ENCODE peak calls at places on chromosomes 11 and 22, in four cellular contexts. One of them, this sample, is unnamed.

GRCh38 chr11:109864834-109865557 is 228.2 kb upstream of the ZC3H12C start:
- DNase-seq in H1: no peak
- DNase-seq in GM12878: no peak
- DNase-seq in HepG2: no peak
- DNase-seq in this sample: no peak

GRCh38 chr22:22684605-22685561 is 40.5 kb downstream of the GGTLC2 start:
- DNase-seq in H1: no peak
- DNase-seq in GM12878: no peak
- DNase-seq in HepG2: no peak
- DNase-seq in this sample: no peak

GRCh38 chr11:88535916-88536547 is 198.5 kb upstream of the CTSC start:
- DNase-seq in H1: no peak
- DNase-seq in GM12878: no peak
- DNase-seq in HepG2: peak; percentile 5
- DNase-seq in this sample: no peak

GRCh38 chr11:67269401-67270255 is 3.4 kb downstream of the GRK2 start:
- DNase-seq in H1: no peak
- DNase-seq in GM12878: no peak
- DNase-seq in HepG2: no peak
- DNase-seq in this sample: no peak

GRCh38 chr11:14713518-14714244 is 70.1 kb downstream of the PDE3B start:
- DNase-seq in H1: no peak
- DNase-seq in GM12878: no peak
- DNase-seq in HepG2: no peak
- DNase-seq in this sample: no peak

GRCh38 chr22:21443057-21443734 is 24.0 kb upstream of the TMEM191C start:
- DNase-seq in H1: no peak
- DNase-seq in GM12878: no peak
- DNase-seq in HepG2: no peak
- DNase-seq in this sample: no peak

GRCh38 chr11:45097721-45098493 is 48.5 kb upstream of the PRDM11 start:
- DNase-seq in H1: no peak
- DNase-seq in GM12878: no peak
- DNase-seq in HepG2: no peak
- DNase-seq in this sample: peak; percentile 6

GRCh38 chr11:78535920-78536319 is 38.7 kb downstream of the NARS2 start:
- DNase-seq in H1: no peak
- DNase-seq in GM12878: no peak
- DNase-seq in HepG2: no peak
- DNase-seq in this sample: no peak

GRCh38 chr11:127493330-127493729 is 492.8 kb upstream of the KIRREL3 start:
- DNase-seq in H1: no peak
- DNase-seq in GM12878: no peak
- DNase-seq in HepG2: no peak
- DNase-seq in this sample: peak; percentile 34

GRCh38 chr11:61418136-61418535 is 11.6 kb downstream of the CPSF7 start:
- DNase-seq in H1: no peak
- DNase-seq in GM12878: no peak
- DNase-seq in HepG2: no peak
- DNase-seq in this sample: no peak

GRCh38 chr11:69915151-69915500 is 95.9 kb upstream of the FGF3 start:
- DNase-seq in H1: no peak
- DNase-seq in GM12878: no peak
- DNase-seq in HepG2: no peak
- DNase-seq in this sample: no peak

GRCh38 chr22:47739216-47739615 is 976.8 kb downstream of the TBC1D22A start:
- DNase-seq in H1: no peak
- DNase-seq in GM12878: no peak
- DNase-seq in HepG2: no peak
- DNase-seq in this sample: no peak

GRCh38 chr11:103483996-103484395 is 374.8 kb downstream of the DYNC2H1 start:
- DNase-seq in H1: no peak
- DNase-seq in GM12878: no peak
- DNase-seq in HepG2: no peak
- DNase-seq in this sample: no peak
- TF ChIP-seq TCF12 in H1: no peak
- TF ChIP-seq TCF12 in GM12878: no peak
- TF ChIP-seq TCF12 in HepG2: no peak
- TF ChIP-seq TCF12 in this sample: no peak

GRCh38 chr22:36856121-36856791 is 4.5 kb upstream of the NCF4 start:
- DNase-seq in H1: peak; percentile 78
- DNase-seq in GM12878: no peak
- DNase-seq in HepG2: peak; percentile 66
- DNase-seq in this sample: peak; percentile 89
- TF ChIP-seq POLR2AphosphoS5 in H1: no peak
- TF ChIP-seq POLR2AphosphoS5 in GM12878: no peak
- TF ChIP-seq POLR2AphosphoS5 in HepG2: no peak
- TF ChIP-seq POLR2AphosphoS5 in this sample: no peak

DNA sequence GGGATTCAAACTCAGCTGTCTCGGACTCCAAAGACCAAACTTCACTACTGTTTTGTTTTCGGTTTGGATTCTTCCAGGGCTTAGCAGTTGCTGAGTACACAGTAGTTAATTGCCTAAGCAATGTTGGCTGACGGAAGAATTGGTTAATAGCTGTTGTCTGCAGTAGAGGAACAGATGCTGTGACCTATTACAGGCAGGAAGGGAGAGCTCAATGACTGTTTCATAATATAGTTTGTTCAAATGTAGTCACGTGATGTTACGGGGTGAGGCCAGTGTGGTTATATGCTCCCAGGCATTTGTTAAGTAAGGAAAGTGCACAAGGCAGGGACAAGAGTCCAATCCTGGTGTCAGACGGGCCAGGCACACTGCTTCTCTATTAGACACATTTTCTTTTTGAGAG is 222.6 kb upstream of the CCDC90B start:
- DNase-seq in H1: no peak
- DNase-seq in GM12878: no peak
- DNase-seq in HepG2: peak; percentile 78
- DNase-seq in this sample: no peak
- TF ChIP-seq TCF12 in H1: no peak
- TF ChIP-seq TCF12 in GM12878: no peak
- TF ChIP-seq TCF12 in HepG2: no peak
- TF ChIP-seq TCF12 in this sample: no peak

GRCh38 chr11:75900848-75901247 is 85.8 kb downstream of the UVRAG start:
- DNase-seq in H1: no peak
- DNase-seq in GM12878: no peak
- DNase-seq in HepG2: no peak
- DNase-seq in this sample: no peak
- TF ChIP-seq POLR2AphosphoS5 in H1: no peak
- TF ChIP-seq POLR2AphosphoS5 in GM12878: no peak
- TF ChIP-seq POLR2AphosphoS5 in HepG2: no peak
- TF ChIP-seq POLR2AphosphoS5 in this sample: no peak

DNA sequence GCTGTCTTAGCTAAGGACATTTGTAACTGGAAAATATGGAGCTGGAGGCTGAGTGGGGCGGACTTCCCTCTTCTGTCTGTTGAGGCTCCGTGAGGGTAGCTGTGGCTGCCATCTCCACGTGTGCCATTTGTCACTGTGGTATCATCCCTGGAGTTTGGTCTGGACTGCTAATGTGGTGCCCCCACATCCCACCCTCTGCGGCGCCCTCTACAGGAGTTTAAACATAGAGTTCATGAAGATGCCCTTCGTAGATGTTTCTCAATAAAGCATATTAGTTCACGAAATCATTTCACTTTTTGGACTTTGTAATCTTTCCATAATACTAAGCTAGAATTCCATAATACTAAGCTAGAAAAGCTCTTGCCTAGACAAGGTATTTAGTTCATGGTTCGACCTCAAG is 52.4 kb downstream of the TECTA start:
- DNase-seq in H1: no peak
- DNase-seq in GM12878: no peak
- DNase-seq in HepG2: no peak
- DNase-seq in this sample: peak; percentile 21
- TF ChIP-seq TCF12 in H1: no peak
- TF ChIP-seq TCF12 in GM12878: no peak
- TF ChIP-seq TCF12 in HepG2: no peak
- TF ChIP-seq TCF12 in this sample: no peak

GRCh38 chr22:50621948-50622722 is 5.8 kb downstream of the ARSA start:
- DNase-seq in H1: no peak
- DNase-seq in GM12878: peak; percentile 15
- DNase-seq in HepG2: no peak
- DNase-seq in this sample: peak; percentile 16
- TF ChIP-seq POLR2AphosphoS5 in H1: no peak
- TF ChIP-seq POLR2AphosphoS5 in GM12878: no peak
- TF ChIP-seq POLR2AphosphoS5 in HepG2: no peak
- TF ChIP-seq POLR2AphosphoS5 in this sample: no peak

GRCh38 chr11:77508031-77508430 is 34.1 kb upstream of the PAK1 start:
- DNase-seq in H1: no peak
- DNase-seq in GM12878: no peak
- DNase-seq in HepG2: no peak
- DNase-seq in this sample: no peak
- TF ChIP-seq TCF12 in H1: no peak
- TF ChIP-seq TCF12 in GM12878: no peak
- TF ChIP-seq TCF12 in HepG2: no peak
- TF ChIP-seq TCF12 in this sample: no peak

DNA sequence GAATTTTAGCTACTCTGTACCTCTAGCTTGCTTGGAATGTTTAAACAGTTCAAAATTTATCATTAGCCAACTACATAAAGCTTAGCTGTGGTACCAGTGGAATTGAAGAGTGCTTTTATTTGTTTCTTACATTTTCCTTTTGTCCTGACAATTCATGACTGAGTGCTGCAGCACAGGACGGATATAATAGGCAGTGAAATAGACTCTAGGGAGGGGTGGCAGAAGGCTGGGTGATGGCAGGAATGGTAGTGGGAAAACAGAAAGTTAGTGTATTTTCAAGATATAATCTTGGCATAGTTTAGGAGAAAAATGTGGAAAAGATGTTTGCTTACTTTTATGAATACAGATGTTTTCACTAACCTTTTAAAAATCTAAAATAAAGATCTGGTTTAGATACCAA is 31.1 kb upstream of the ARHGAP32 start:
- DNase-seq in H1: no peak
- DNase-seq in GM12878: no peak
- DNase-seq in HepG2: no peak
- DNase-seq in this sample: no peak
- TF ChIP-seq POLR2AphosphoS5 in H1: no peak
- TF ChIP-seq POLR2AphosphoS5 in GM12878: no peak
- TF ChIP-seq POLR2AphosphoS5 in HepG2: no peak
- TF ChIP-seq POLR2AphosphoS5 in this sample: no peak

DNA sequence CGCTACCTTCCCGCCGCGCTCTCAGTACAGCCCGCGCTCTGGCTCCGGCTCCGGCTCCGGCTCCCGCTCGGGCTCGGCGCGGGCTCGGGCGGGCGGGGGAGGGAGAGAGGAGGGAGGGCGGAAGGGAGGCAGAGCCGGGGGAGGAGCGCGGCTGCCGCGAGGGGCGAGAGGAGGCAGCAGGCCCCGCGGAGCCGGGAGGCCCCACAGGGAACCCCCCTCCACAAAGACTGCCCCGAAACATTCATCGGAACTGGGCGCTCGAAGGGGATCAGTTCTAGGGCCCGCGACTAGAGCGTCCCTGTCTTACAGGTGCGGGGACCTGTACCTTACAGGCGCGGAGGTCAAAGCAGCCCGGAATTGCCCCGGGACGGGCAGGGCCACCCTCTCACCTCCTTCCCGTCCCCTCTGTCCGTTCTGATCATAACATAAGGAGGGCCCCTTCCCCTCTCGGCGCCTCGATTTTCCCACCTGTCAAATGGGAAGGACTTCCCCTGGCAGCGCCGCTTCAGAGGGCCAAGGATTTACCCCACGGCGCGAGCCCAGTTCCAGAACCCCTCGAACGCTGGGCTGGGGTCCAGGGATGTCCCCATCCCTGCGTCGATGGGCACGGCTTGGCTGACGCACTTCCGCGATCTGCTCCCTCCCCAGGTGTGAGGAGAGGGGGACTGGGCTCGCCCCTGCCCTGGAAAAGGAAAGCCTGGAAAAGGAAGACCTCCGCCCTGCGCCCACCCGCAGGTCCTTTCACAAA is at the start of gene SHISA8:
- DNase-seq in H1: no peak
- DNase-seq in GM12878: no peak
- DNase-seq in HepG2: no peak
- DNase-seq in this sample: peak; percentile 70
- TF ChIP-seq TCF12 in H1: no peak
- TF ChIP-seq TCF12 in GM12878: no peak
- TF ChIP-seq TCF12 in HepG2: no peak
- TF ChIP-seq TCF12 in this sample: no peak